ENCODE peak calls at places on chromosomes 7 and 10, in four cellular contexts. W is Panc1, D is NCI-H82, B is astrocyte of the spinal cord. A is an unnamed sample.

GRCh38 chr7:46532571-46532970 is 611.5 kb upstream of the IGFBP3 start:
- DNase-seq in D (no peak), B (no peak), W (no peak), A (no peak)

GRCh38 chr7:130999926-131000325 is 265.9 kb upstream of the KLF14 start:
- DNase-seq in W (no peak), D (no peak), B (no peak), A (no peak)

GRCh38 chr10:22856444-22857074 is 71.3 kb upstream of the ARMC3 start:
- DNase-seq in D (no peak), B (no peak), W (no peak), A (no peak)

GRCh38 chr7:69598081-69598486 is at the start of gene AUTS2:
- DNase-seq in D (peak; percentile 95), W (peak; percentile 13), B (peak; percentile 90), A (peak; percentile 92)

GRCh38 chr10:109837384-109837783 is 85.9 kb downstream of the XPNPEP1 start:
- DNase-seq in B (no peak), W (no peak), D (no peak), A (no peak)

GRCh38 chr10:21329995-21330627 is 195.4 kb downstream of the SKIDA1 start:
- DNase-seq in B (peak; percentile 91), W (no peak), D (no peak), A (peak; percentile 94)

GRCh38 chr7:39288303-39288702 is 277.9 kb upstream of the YAE1 start:
- DNase-seq in D (no peak), B (no peak), W (no peak), A (no peak)

GRCh38 chr7:40706829-40707228 is 572.0 kb downstream of the SUGCT start:
- DNase-seq in B (no peak), W (no peak), D (no peak), A (no peak)

GRCh38 chr10:53453196-53453595 is 680.6 kb upstream of the MBL2 start:
- DNase-seq in W (no peak), D (peak; percentile 8), B (no peak), A (no peak)

GRCh38 chr7:94972296-94972695 is 64.9 kb downstream of the PPP1R9A start:
- DNase-seq in W (peak; percentile 32), D (no peak), B (peak; percentile 67), A (no peak)

GRCh38 chr10:122132331-122132755 is 138.8 kb upstream of the BTBD16 start:
- DNase-seq in D (no peak), W (no peak), B (no peak), A (no peak)

GRCh38 chr10:24862586-24862985 is 89.8 kb downstream of the PRTFDC1 start:
- DNase-seq in D (no peak), B (no peak), W (no peak), A (no peak)

GRCh38 chr10:110498087-110498981 is 627 bp downstream of the DUSP5 start:
- DNase-seq in B (peak; percentile 41), D (peak; percentile 58), W (no peak), A (peak; percentile 51)

GRCh38 chr7:6026011-6026819 is 5.0 kb upstream of the ANKRD61 start:
- DNase-seq in D (peak; percentile 64), B (peak; percentile 29), W (no peak), A (peak; percentile 58)

GRCh38 chr10:91745086-91745831 is 53.0 kb upstream of the TNKS2 start:
- DNase-seq in W (peak; percentile 30), B (no peak), D (peak; percentile 62), A (peak; percentile 51)

GRCh38 chr7:103832438-103832837 is 157.0 kb downstream of the RELN start:
- DNase-seq in B (no peak), W (no peak), D (no peak), A (no peak)

GRCh38 chr7:981793-982510 is 1.0 kb upstream of the CYP2W1 start:
- DNase-seq in W (no peak), B (no peak), D (peak; percentile 96), A (no peak)

GRCh38 chr10:52879181-52879607 is 106.6 kb upstream of the MBL2 start:
- DNase-seq in B (peak; percentile 24), W (no peak), D (no peak), A (no peak)

A was measured in cardiac fibroblast.